ENCODE peak calls at places on chromosomes 16 and 17, in five cellular contexts. X is HTR-8/SVneo, V is HL-60, M is GM12865, U is globus pallidus. R is an unnamed sample.

GRCh38 chr17:66678827-66679226 is 156.1 kb upstream of the CACNG5 start:
- DNase-seq in X (no peak), V (no peak), M (no peak), U (no peak), R (no peak)

GRCh38 chr17:5912927-5913565 is 157.1 kb upstream of the WSCD1 start:
- DNase-seq in X (no peak), V (no peak), M (no peak), U (peak; percentile 92), R (no peak)

GRCh38 chr16:66696669-66697630 is at the start of gene CMTM4:
- DNase-seq in X (peak; percentile 87), V (peak; percentile 59), M (peak; percentile 78), U (peak; percentile 91), R (peak; percentile 54)

GRCh38 chr16:51524555-51525373 is 373.7 kb upstream of the SALL1 start:
- DNase-seq in X (no peak), V (no peak), M (no peak), U (peak; percentile 62), R (no peak)

GRCh38 chr17:79742951-79743476 is 12.3 kb downstream of the ENPP7 start:
- DNase-seq in X (no peak), V (no peak), M (no peak), U (no peak), R (no peak)

GRCh38 chr17:57939797-57940196 is 15.4 kb downstream of the CUEDC1 start:
- DNase-seq in X (no peak), V (peak; percentile 73), M (peak; percentile 91), U (peak; percentile 64), R (no peak)

GRCh38 chr17:32323784-32324590 is 18.0 kb downstream of the C17orf75 start:
- DNase-seq in X (no peak), V (no peak), M (peak; percentile 28), U (peak; percentile 13), R (no peak)

GRCh38 chr17:18257268-18257681 is 1.3 kb downstream of the FLII start:
- DNase-seq in X (no peak), V (no peak), M (no peak), U (no peak), R (no peak)

GRCh38 chr16:11393366-11393765 is 48.1 kb downstream of the RMI2 start:
- DNase-seq in X (no peak), V (no peak), M (no peak), U (no peak), R (no peak)

GRCh38 chr16:2777231-2777902 is at the start of gene ELOB:
- DNase-seq in X (peak; percentile 86), V (peak; percentile 88), M (peak; percentile 91), U (peak; percentile 78), R (peak; percentile 71)